ENCODE peak calls at places on chromosome 18, in five cellular contexts. One of them, this sample, is unnamed.

GRCh38 chr18:52715961-52716360 is 376.0 kb downstream of the DCC start:
- DNase-seq in PC-3: no peak
- DNase-seq in sigmoid colon: no peak
- DNase-seq in esophagus muscularis mucosa: no peak
- DNase-seq in mammary epithelial cell: no peak
- DNase-seq in this sample: peak

GRCh38 chr18:3930126-3931012 is 480.4 kb downstream of the TGIF1 start:
- DNase-seq in esophagus muscularis mucosa: no peak
- DNase-seq in mammary epithelial cell: peak
- DNase-seq in PC-3: no peak
- DNase-seq in sigmoid colon: no peak
- DNase-seq in this sample: no peak

GRCh38 chr18:30328839-30329238 is 713.7 kb downstream of the DSC3 start:
- DNase-seq in mammary epithelial cell: peak
- DNase-seq in PC-3: peak
- DNase-seq in sigmoid colon: no peak
- DNase-seq in esophagus muscularis mucosa: no peak
- DNase-seq in this sample: peak

GRCh38 chr18:62759704-62760402 is 44.5 kb downstream of the PHLPP1 start:
- DNase-seq in sigmoid colon: no peak
- DNase-seq in PC-3: peak
- DNase-seq in mammary epithelial cell: peak
- DNase-seq in esophagus muscularis mucosa: no peak
- DNase-seq in this sample: peak

GRCh38 chr18:79496237-79496977 is 100.7 kb downstream of the NFATC1 start:
- DNase-seq in sigmoid colon: peak
- DNase-seq in esophagus muscularis mucosa: no peak
- DNase-seq in PC-3: no peak
- DNase-seq in mammary epithelial cell: no peak
- DNase-seq in this sample: no peak

GRCh38 chr18:59881728-59882685 is 17.8 kb upstream of the PMAIP1 start:
- DNase-seq in mammary epithelial cell: peak
- DNase-seq in sigmoid colon: no peak
- DNase-seq in esophagus muscularis mucosa: no peak
- DNase-seq in PC-3: peak
- DNase-seq in this sample: peak

GRCh38 chr18:79965119-79965902 is 868 bp downstream of the HSBP1L1 start:
- DNase-seq in PC-3: peak
- DNase-seq in sigmoid colon: peak
- DNase-seq in esophagus muscularis mucosa: no peak
- DNase-seq in mammary epithelial cell: peak
- DNase-seq in this sample: peak

GRCh38 chr18:75280427-75281280 is 70.1 kb downstream of the TSHZ1 start:
- DNase-seq in mammary epithelial cell: no peak
- DNase-seq in PC-3: peak
- DNase-seq in esophagus muscularis mucosa: no peak
- DNase-seq in sigmoid colon: no peak
- DNase-seq in this sample: no peak

GRCh38 chr18:75376004-75376403 is 51.5 kb downstream of the SMIM21 start:
- DNase-seq in esophagus muscularis mucosa: no peak
- DNase-seq in PC-3: peak
- DNase-seq in mammary epithelial cell: no peak
- DNase-seq in sigmoid colon: no peak
- DNase-seq in this sample: no peak

GRCh38 chr18:62751977-62752376 is 36.6 kb downstream of the PHLPP1 start:
- DNase-seq in sigmoid colon: no peak
- DNase-seq in esophagus muscularis mucosa: no peak
- DNase-seq in PC-3: no peak
- DNase-seq in mammary epithelial cell: no peak
- DNase-seq in this sample: no peak

GRCh38 chr18:8513249-8513648 is 96.0 kb upstream of the RAB12 start:
- DNase-seq in PC-3: no peak
- DNase-seq in sigmoid colon: peak
- DNase-seq in mammary epithelial cell: no peak
- DNase-seq in esophagus muscularis mucosa: peak
- DNase-seq in this sample: no peak

GRCh38 chr18:24613887-24614286 is 153.4 kb downstream of the HRH4 start:
- DNase-seq in mammary epithelial cell: no peak
- DNase-seq in PC-3: no peak
- DNase-seq in esophagus muscularis mucosa: peak
- DNase-seq in sigmoid colon: no peak
- DNase-seq in this sample: no peak

GRCh38 chr18:44895176-44895798 is 214.6 kb downstream of the SETBP1 start:
- DNase-seq in esophagus muscularis mucosa: no peak
- DNase-seq in mammary epithelial cell: peak
- DNase-seq in PC-3: peak
- DNase-seq in sigmoid colon: no peak
- DNase-seq in this sample: peak

GRCh38 chr18:68638613-68639012 is 76.3 kb downstream of the TMX3 start:
- DNase-seq in sigmoid colon: no peak
- DNase-seq in esophagus muscularis mucosa: no peak
- DNase-seq in PC-3: no peak
- DNase-seq in mammary epithelial cell: no peak
- DNase-seq in this sample: no peak

GRCh38 chr18:80006726-80007125 is 18.4 kb upstream of the TXNL4A start:
- DNase-seq in sigmoid colon: no peak
- DNase-seq in PC-3: no peak
- DNase-seq in esophagus muscularis mucosa: no peak
- DNase-seq in mammary epithelial cell: no peak
- DNase-seq in this sample: no peak

GRCh38 chr18:70576281-70577022 is 287.6 kb downstream of the SOCS6 start:
- DNase-seq in esophagus muscularis mucosa: no peak
- DNase-seq in sigmoid colon: no peak
- DNase-seq in mammary epithelial cell: no peak
- DNase-seq in PC-3: no peak
- DNase-seq in this sample: no peak

GRCh38 chr18:71134122-71134521 is 845.3 kb downstream of the SOCS6 start:
- DNase-seq in sigmoid colon: no peak
- DNase-seq in esophagus muscularis mucosa: no peak
- DNase-seq in mammary epithelial cell: no peak
- DNase-seq in PC-3: no peak
- DNase-seq in this sample: no peak

GRCh38 chr18:21004721-21005120 is 106.9 kb downstream of the ROCK1 start:
- DNase-seq in mammary epithelial cell: peak
- DNase-seq in PC-3: no peak
- DNase-seq in esophagus muscularis mucosa: no peak
- DNase-seq in sigmoid colon: no peak
- DNase-seq in this sample: peak

GRCh38 chr18:56576826-56577573 is 61.4 kb downstream of the TXNL1 start:
- DNase-seq in esophagus muscularis mucosa: no peak
- DNase-seq in mammary epithelial cell: no peak
- DNase-seq in sigmoid colon: no peak
- DNase-seq in PC-3: peak
- DNase-seq in this sample: no peak

GRCh38 chr18:74370163-74370562 is 54.5 kb downstream of the C18orf63 start:
- DNase-seq in PC-3: no peak
- DNase-seq in sigmoid colon: no peak
- DNase-seq in esophagus muscularis mucosa: no peak
- DNase-seq in mammary epithelial cell: no peak
- DNase-seq in this sample: peak

GRCh38 chr18:22168360-22168921 is 948 bp upstream of the GATA6 start:
- DNase-seq in esophagus muscularis mucosa: no peak
- DNase-seq in sigmoid colon: no peak
- DNase-seq in mammary epithelial cell: no peak
- DNase-seq in PC-3: peak
- DNase-seq in this sample: no peak

GRCh38 chr18:23205980-23206379 is 70.7 kb downstream of the CABLES1 start:
- DNase-seq in esophagus muscularis mucosa: no peak
- DNase-seq in sigmoid colon: no peak
- DNase-seq in PC-3: no peak
- DNase-seq in mammary epithelial cell: no peak
- DNase-seq in this sample: no peak

GRCh38 chr18:23209031-23209430 is 73.7 kb downstream of the CABLES1 start:
- DNase-seq in PC-3: peak
- DNase-seq in mammary epithelial cell: no peak
- DNase-seq in esophagus muscularis mucosa: no peak
- DNase-seq in sigmoid colon: no peak
- DNase-seq in this sample: no peak

GRCh38 chr18:23208600-23208999 is 73.3 kb downstream of the CABLES1 start:
- DNase-seq in sigmoid colon: no peak
- DNase-seq in PC-3: no peak
- DNase-seq in mammary epithelial cell: no peak
- DNase-seq in esophagus muscularis mucosa: no peak
- DNase-seq in this sample: no peak

GRCh38 chr18:23207994-23208393 is 72.7 kb downstream of the CABLES1 start:
- DNase-seq in esophagus muscularis mucosa: no peak
- DNase-seq in mammary epithelial cell: no peak
- DNase-seq in sigmoid colon: no peak
- DNase-seq in PC-3: no peak
- DNase-seq in this sample: no peak

DNA sequence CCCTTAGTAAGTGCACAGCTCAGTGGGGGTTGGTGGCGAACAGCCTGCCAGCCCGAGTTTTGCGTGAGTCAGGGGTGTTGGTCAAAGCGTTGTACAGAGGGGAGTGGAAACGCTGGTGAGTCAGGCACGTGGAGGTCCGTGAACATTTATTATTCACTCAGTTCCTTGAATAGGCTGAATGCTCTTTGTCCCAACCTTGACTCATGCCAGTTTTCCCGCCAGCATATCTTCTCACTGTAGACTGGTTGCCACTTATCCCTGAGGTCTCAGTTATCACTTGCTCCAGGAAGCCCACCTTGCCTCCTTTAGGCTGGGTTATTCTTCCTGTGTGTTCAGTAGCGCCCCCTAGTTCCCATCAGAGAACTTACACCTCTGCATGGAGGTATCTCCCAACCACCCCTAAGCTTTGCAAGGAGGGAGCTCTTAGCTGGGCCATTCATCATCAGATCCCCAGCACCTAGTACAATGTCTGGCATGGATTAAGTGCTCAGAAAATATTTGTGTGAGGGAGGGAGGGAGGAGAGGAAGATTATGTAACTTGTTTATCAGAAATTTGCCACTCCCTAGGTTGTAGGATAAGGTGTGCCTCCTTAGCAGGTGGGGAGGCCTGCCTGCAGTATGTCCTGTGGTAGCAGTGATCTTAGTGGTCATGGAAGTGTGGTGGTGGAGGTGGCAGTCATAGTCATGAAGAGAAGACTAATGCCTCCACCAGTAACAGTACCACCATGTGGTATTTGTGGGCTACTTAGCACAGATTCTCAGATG is 72.1 kb downstream of the CABLES1 start:
- DNase-seq in sigmoid colon: no peak
- DNase-seq in PC-3: peak
- DNase-seq in mammary epithelial cell: no peak
- DNase-seq in esophagus muscularis mucosa: no peak
- DNase-seq in this sample: no peak
- TF ChIP-seq CTCF in sigmoid colon: no peak
- TF ChIP-seq CTCF in PC-3: peak
- TF ChIP-seq CTCF in mammary epithelial cell: peak
- TF ChIP-seq CTCF in esophagus muscularis mucosa: no peak
- TF ChIP-seq CTCF in this sample: peak

DNA sequence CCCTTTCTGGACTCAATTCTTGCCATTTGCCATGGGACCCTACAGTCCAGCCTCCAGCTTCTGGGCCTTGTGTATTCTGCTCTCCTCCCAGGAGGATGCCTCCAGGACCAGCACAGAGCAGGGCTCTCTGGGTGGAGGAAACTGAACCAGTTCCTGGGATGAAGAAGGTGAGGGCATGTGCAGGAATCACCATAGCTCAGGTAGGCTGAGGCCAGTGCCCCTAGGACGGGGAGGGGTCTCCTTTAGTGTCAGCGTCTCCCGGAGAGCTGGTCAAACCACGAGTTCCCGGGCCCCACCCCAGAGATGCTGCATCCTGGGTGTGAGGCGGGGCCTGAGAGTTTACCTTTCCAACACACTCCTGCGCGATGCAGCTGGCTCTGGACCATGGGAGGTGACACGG is 5.8 kb upstream of the PRELID3A start:
- DNase-seq in mammary epithelial cell: no peak
- DNase-seq in sigmoid colon: peak
- DNase-seq in PC-3: no peak
- DNase-seq in esophagus muscularis mucosa: no peak
- DNase-seq in this sample: no peak
- H3K27ac ChIP-seq in mammary epithelial cell: no peak
- H3K27ac ChIP-seq in sigmoid colon: no peak
- H3K27ac ChIP-seq in PC-3: no peak
- H3K27ac ChIP-seq in esophagus muscularis mucosa: no peak
- H3K27ac ChIP-seq in this sample: no peak

DNA sequence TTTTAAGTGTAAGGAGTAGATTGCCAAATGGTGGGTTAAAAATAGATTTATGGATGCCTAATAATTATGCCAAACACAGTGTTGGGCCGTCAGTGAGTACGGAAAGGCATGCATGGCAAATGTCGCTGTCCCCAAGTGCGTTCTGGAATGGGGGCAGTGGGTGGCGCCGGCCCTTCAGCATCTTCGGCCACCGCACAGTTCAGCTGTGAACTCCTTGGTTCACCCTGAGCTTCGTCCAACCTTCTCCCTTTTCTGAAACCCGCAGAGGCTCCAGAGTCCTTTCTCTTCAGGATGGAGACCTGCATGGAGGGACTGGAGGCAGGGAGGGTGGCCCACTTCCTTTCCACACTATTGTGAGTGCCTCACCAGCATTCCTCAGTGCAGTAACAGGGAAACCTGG is 74.8 kb upstream of the TXNDC2 start:
- DNase-seq in mammary epithelial cell: no peak
- DNase-seq in sigmoid colon: peak
- DNase-seq in PC-3: no peak
- DNase-seq in esophagus muscularis mucosa: no peak
- DNase-seq in this sample: no peak
- TF ChIP-seq CTCF in mammary epithelial cell: no peak
- TF ChIP-seq CTCF in sigmoid colon: no peak
- TF ChIP-seq CTCF in PC-3: no peak
- TF ChIP-seq CTCF in esophagus muscularis mucosa: no peak
- TF ChIP-seq CTCF in this sample: no peak

GRCh38 chr18:5419601-5420000 is 124.1 kb upstream of the ZBTB14 start:
- DNase-seq in esophagus muscularis mucosa: no peak
- DNase-seq in PC-3: no peak
- DNase-seq in mammary epithelial cell: no peak
- DNase-seq in sigmoid colon: no peak
- DNase-seq in this sample: no peak
- H3K27ac ChIP-seq in esophagus muscularis mucosa: no peak
- H3K27ac ChIP-seq in PC-3: no peak
- H3K27ac ChIP-seq in mammary epithelial cell: no peak
- H3K27ac ChIP-seq in sigmoid colon: no peak
- H3K27ac ChIP-seq in this sample: no peak

GRCh38 chr18:64042728-64043358 is 73.0 kb downstream of the SERPINB8 start:
- DNase-seq in esophagus muscularis mucosa: no peak
- DNase-seq in PC-3: no peak
- DNase-seq in mammary epithelial cell: no peak
- DNase-seq in sigmoid colon: no peak
- DNase-seq in this sample: no peak

GRCh38 chr18:64032312-64032711 is 62.4 kb downstream of the SERPINB8 start:
- DNase-seq in esophagus muscularis mucosa: no peak
- DNase-seq in sigmoid colon: no peak
- DNase-seq in PC-3: no peak
- DNase-seq in mammary epithelial cell: no peak
- DNase-seq in this sample: no peak

GRCh38 chr18:64037812-64038414 is 68.0 kb downstream of the SERPINB8 start:
- DNase-seq in sigmoid colon: no peak
- DNase-seq in PC-3: peak
- DNase-seq in mammary epithelial cell: peak
- DNase-seq in esophagus muscularis mucosa: no peak
- DNase-seq in this sample: peak
- TF ChIP-seq CTCF in sigmoid colon: no peak
- TF ChIP-seq CTCF in PC-3: peak
- TF ChIP-seq CTCF in mammary epithelial cell: peak
- TF ChIP-seq CTCF in esophagus muscularis mucosa: no peak
- TF ChIP-seq CTCF in this sample: peak